ENCODE peak calls at places on chromosomes 16 and 17, in four cellular contexts. S is HepG2, O is GM12878, J is K562. V is an unnamed sample.

GRCh38 chr16:88317619-88317977 is 65.2 kb upstream of the ZNF469 start:
- DNase-seq in S (no peak), O (no peak), J (no peak), V (no peak)

GRCh38 chr17:60231234-60231633 is 81.5 kb downstream of the CA4 start:
- DNase-seq in S (peak), O (no peak), J (no peak), V (no peak)

GRCh38 chr17:41060052-41060604 is at the start of gene KRTAP2-3:
- DNase-seq in S (peak), O (no peak), J (no peak), V (no peak)

GRCh38 chr17:62761884-62762283 is 46.2 kb downstream of the MARCHF10 start:
- DNase-seq in S (no peak), O (no peak), J (no peak), V (no peak)

GRCh38 chr16:62391940-62392339 is 355.7 kb upstream of the CDH8 start:
- DNase-seq in S (no peak), O (no peak), J (no peak), V (no peak)

GRCh38 chr17:19683117-19683516 is 33.3 kb downstream of the SLC47A2 start:
- DNase-seq in S (no peak), O (no peak), J (no peak), V (no peak)

GRCh38 chr16:52004343-52004742 is 542.6 kb downstream of the TOX3 start:
- DNase-seq in S (no peak), O (no peak), J (no peak), V (no peak)

GRCh38 chr17:77189148-77189547 is 48.4 kb downstream of the SEC14L1 start:
- DNase-seq in S (no peak), O (peak), J (no peak), V (no peak)

GRCh38 chr16:9706217-9706616 is 476.0 kb downstream of the GRIN2A start:
- DNase-seq in S (no peak), O (no peak), J (no peak), V (no peak)

GRCh38 chr17:32518856-32519768 is 32.3 kb downstream of the CDK5R1 start:
- DNase-seq in S (no peak), O (no peak), J (no peak), V (peak)

GRCh38 chr16:28879261-28879840 is 1.1 kb downstream of the ATP2A1 start:
- DNase-seq in S (no peak), O (no peak), J (no peak), V (no peak)

GRCh38 chr16:11560701-11561439 is 25.8 kb downstream of the LITAF start:
- DNase-seq in S (no peak), O (no peak), J (no peak), V (peak)

GRCh38 chr16:30558789-30559377 is 709 bp upstream of the ZNF764 start:
- DNase-seq in S (no peak), O (no peak), J (no peak), V (no peak)
- TF ChIP-seq FOXM1 in S (no peak), O (no peak), J (no peak), V (no peak)

GRCh38 chr16:6360641-6361040 is 972.0 kb upstream of the RBFOX1 start:
- DNase-seq in S (no peak), O (no peak), J (no peak), V (no peak)

GRCh38 chr16:6362321-6362720 is 970.3 kb upstream of the RBFOX1 start:
- DNase-seq in S (no peak), O (no peak), J (no peak), V (no peak)

DNA sequence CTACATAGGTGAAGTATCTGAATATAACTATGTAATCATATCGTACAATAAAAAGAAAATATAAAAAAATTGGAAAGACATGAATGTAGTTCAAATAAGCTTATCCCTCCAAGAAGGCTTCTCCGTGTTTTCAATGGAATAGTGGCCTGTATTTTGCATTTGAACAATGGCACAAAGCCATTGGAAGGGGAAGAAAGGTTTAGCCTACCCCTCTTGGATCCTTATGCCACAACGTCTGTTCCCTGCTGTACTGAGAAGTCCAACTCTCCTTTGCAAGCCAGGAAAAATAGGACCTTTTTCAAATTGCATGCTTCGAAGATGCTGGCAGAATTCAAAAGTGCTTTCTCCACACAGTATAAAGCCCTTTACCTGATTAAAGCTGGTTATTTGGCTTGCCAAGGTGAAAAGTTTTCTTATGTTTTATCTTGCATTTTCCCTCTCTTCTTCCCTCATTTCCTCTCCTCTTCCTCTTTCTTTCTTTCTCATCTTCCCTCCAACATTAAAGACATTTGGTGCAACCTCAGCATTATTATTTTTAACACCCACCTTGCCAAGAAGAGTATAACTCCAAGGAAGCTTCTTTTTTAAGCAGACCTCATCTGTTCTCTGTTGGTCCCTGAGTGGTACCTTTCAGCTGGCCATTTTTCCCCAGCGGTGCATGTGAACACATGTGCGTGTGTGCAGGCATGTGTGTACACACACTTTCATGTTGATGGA is 968.6 kb upstream of the RBFOX1 start:
- DNase-seq in S (no peak), O (no peak), J (no peak), V (no peak)
- TF ChIP-seq FOXK2 in S (no peak), O (no peak), J (no peak), V (no peak)

GRCh38 chr17:39943702-39944392 is 16.3 kb downstream of the LRRC3C start:
- DNase-seq in S (no peak), O (no peak), J (no peak), V (no peak)
- TF ChIP-seq FOXM1 in S (no peak), O (no peak), J (no peak), V (no peak)

GRCh38 chr16:67055712-67056487 is 27.0 kb downstream of the CBFB start:
- DNase-seq in S (peak), O (no peak), J (no peak), V (no peak)
- TF ChIP-seq FOXK2 in S (no peak), O (no peak), J (no peak), V (no peak)

GRCh38 chr17:9968881-9969280 is 63.8 kb upstream of the RCVRN start:
- DNase-seq in S (no peak), O (no peak), J (no peak), V (no peak)
- TF ChIP-seq FOXM1 in S (no peak), O (no peak), J (no peak), V (no peak)

GRCh38 chr17:417691-418420 is 65.2 kb upstream of the RPH3AL start:
- DNase-seq in S (no peak), O (no peak), J (no peak), V (no peak)

GRCh38 chr17:413706-414440 is 61.3 kb upstream of the RPH3AL start:
- DNase-seq in S (no peak), O (no peak), J (no peak), V (no peak)

GRCh38 chr17:418421-418751 is 65.8 kb upstream of the RPH3AL start:
- DNase-seq in S (no peak), O (no peak), J (no peak), V (no peak)

GRCh38 chr17:419073-419735 is 66.6 kb upstream of the RPH3AL start:
- DNase-seq in S (peak), O (no peak), J (no peak), V (no peak)

DNA sequence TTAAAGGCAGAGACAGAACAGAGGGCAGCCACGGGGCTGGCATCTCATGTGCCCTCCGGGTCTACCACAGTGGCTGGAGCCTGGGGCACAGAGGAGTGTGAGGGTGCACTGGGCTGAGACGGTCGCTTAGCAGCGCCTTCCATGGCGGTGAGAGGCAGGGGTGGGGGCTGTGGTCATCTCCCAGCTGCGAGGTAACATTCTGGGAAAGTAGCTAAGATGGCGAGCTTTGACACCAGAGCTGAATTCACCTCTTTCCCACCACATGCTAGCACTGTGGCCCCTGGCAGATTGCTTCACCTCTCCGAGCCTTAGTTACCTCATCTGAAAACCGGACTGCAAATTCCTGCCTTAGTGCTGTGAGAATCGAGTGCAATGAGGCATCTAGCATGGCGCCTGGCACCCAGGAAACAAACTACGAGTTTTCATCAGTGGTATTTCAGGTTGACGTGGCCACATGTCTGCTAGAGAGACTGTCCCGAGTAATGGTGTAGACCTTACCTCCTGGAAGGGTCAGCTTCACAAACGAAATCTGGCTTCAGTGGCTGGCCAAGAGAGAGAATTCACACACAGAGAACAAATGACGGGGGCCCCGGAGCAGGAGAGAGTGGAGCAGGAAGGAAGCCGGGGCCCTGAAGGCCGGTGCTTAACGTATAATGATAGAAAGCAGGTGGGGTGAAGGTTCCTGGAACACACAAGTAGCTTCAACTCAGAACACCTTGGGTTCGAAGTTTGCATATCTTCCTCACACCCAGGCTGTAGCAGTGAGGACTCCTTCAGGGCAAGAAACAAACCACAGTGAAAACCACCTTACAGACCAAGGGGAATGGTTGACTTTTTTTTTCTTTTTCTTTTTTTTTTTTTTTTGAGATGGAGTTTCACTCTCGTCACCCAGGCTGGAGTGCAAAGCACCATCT is 63.9 kb upstream of the RPH3AL start:
- DNase-seq in S (no peak), O (peak), J (no peak), V (no peak)
- TF ChIP-seq FOXK2 in S (no peak), O (no peak), J (no peak), V (no peak)

GRCh38 chr17:82370471-82371332 is 863 bp upstream of the UTS2R start:
- DNase-seq in S (no peak), O (no peak), J (no peak), V (no peak)
- TF ChIP-seq FOXM1 in S (peak), O (no peak), J (no peak), V (no peak)

DNA sequence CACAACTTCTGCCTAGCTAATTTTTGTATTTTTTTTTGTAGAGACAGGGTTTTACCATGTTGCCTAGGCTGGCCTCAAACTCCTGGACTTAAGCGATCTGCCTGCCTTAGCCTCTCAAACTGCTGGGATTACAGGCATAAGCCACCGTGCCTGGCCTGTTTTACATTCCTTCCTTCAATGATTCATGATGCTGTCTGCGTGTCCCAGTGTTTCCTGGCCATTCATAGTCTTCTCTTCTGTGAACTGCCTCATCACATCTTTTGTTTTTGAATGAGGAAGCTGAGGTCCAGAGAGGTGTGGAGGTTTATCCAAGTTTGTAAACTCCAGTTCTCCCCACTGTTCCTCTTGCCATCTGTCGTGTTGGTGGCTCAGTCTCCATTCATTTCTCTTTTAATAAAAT is 64.5 kb upstream of the MED9 start:
- DNase-seq in S (no peak), O (no peak), J (no peak), V (no peak)
- TF ChIP-seq FOXK2 in S (no peak), O (no peak), J (no peak), V (no peak)

V was measured in HEK293T.